ENCODE peak calls at places on chromosomes 11 and 22, in five cellular contexts. Y is memory B cell, G is H54, D is GM19239, K is HuH-7. Z is an unnamed sample.

GRCh38 chr11:12287009-12287373 is 90.4 kb upstream of the PARVA start:
- DNase-seq in G (peak; percentile 49), D (no peak), Y (no peak), K (no peak), Z (no peak)

GRCh38 chr22:45212306-45212709 is 28.4 kb downstream of the KIAA0930 start:
- DNase-seq in G (peak; percentile 68), K (no peak), Y (no peak), D (no peak), Z (no peak)

GRCh38 chr11:47572715-47573255 is 6.0 kb downstream of the KBTBD4 start:
- DNase-seq in G (no peak), D (no peak), K (no peak), Y (no peak), Z (no peak)

GRCh38 chr11:1195690-1196515 is 27.0 kb upstream of the MUC5B start:
- DNase-seq in K (no peak), Y (no peak), D (no peak), G (no peak), Z (no peak)

GRCh38 chr11:72135891-72136676 is 559 bp downstream of the FOLR3 start:
- DNase-seq in Y (no peak), D (no peak), K (no peak), G (no peak), Z (no peak)

GRCh38 chr11:19405966-19406365 is 165.2 kb upstream of the E2F8 start:
- DNase-seq in Y (no peak), G (no peak), D (no peak), K (no peak), Z (no peak)

GRCh38 chr11:59182457-59183151 is 10.7 kb downstream of the DTX4 start:
- DNase-seq in G (no peak), D (no peak), Y (peak; percentile 26), K (peak; percentile 50), Z (no peak)

GRCh38 chr22:36986242-36986821 is 32.9 kb downstream of the TST start:
- DNase-seq in D (no peak), G (no peak), Y (no peak), K (no peak), Z (no peak)

GRCh38 chr22:19691721-19692341 is 22.5 kb upstream of the SEPTIN5 start:
- DNase-seq in D (no peak), K (no peak), Y (no peak), G (peak; percentile 37), Z (no peak)

GRCh38 chr11:1200611-1201191 is 22.2 kb upstream of the MUC5B start:
- DNase-seq in D (no peak), K (no peak), Y (no peak), G (no peak), Z (no peak)

GRCh38 chr11:130531061-130531460 is 82.6 kb downstream of the ADAMTS15 start:
- DNase-seq in D (no peak), K (no peak), G (no peak), Y (no peak), Z (no peak)

GRCh38 chr11:28657378-28658030 is 549.3 kb downstream of the METTL15 start:
- DNase-seq in D (no peak), G (no peak), K (no peak), Y (no peak), Z (no peak)

GRCh38 chr22:32106930-32107329 is 52.2 kb downstream of the C22orf42 start:
- DNase-seq in Y (no peak), D (no peak), G (no peak), K (peak; percentile 24), Z (no peak)

GRCh38 chr11:72239296-72239848 is 4.6 kb downstream of the PHOX2A start:
- DNase-seq in D (no peak), G (no peak), K (no peak), Y (no peak), Z (no peak)

GRCh38 chr11:14584595-14584994 is 59.0 kb upstream of the PDE3B start:
- DNase-seq in Y (no peak), G (no peak), D (no peak), K (peak; percentile 22), Z (no peak)

GRCh38 chr22:39493759-39494158 is 8.3 kb upstream of the MIEF1 start:
- DNase-seq in D (no peak), Y (no peak), G (peak; percentile 67), K (no peak), Z (no peak)

GRCh38 chr11:43579171-43579918 is 101.2 kb upstream of the HSD17B12 start:
- DNase-seq in G (peak; percentile 66), K (peak; percentile 75), D (no peak), Y (no peak), Z (no peak)

GRCh38 chr11:838441-839279 is 3.7 kb downstream of the POLR2L start:
- DNase-seq in D (no peak), Y (no peak), K (no peak), G (peak; percentile 71), Z (no peak)

GRCh38 chr22:20019661-20020532 is 1.0 kb upstream of the TANGO2 start:
- DNase-seq in Y (no peak), K (no peak), D (no peak), G (no peak), Z (no peak)

Z was measured in CD4-positive, alpha-beta T cell.